ENCODE peak calls at places on chromosomes 7 and 10, in four cellular contexts. B, D, W and N are unnamed samples. For H3K4me1, the result is how much of the 10 kb centered on the place peaks cover.

GRCh38 chr7:67616517-67616916 is 619.9 kb downstream of the TYW1 start:
- DNase-seq in B (no peak), D (no peak), W (no peak), N (no peak)

GRCh38 chr10:35058134-35058533 is 32.0 kb downstream of the CUL2 start:
- DNase-seq in B (no peak), D (no peak), W (no peak), N (no peak)

GRCh38 chr10:116465541-116465940 is 37.9 kb downstream of the PNLIPRP3 start:
- DNase-seq in B (no peak), D (no peak), W (no peak), N (no peak)

GRCh38 chr7:128284102-128284501 is 43.0 kb downstream of the LEP start:
- DNase-seq in B (no peak), D (no peak), W (no peak), N (no peak)

GRCh38 chr10:10403762-10404161 is 613.9 kb upstream of the CELF2 start:
- DNase-seq in B (no peak), D (no peak), W (no peak), N (no peak)

GRCh38 chr10:35898722-35899485 is 256.8 kb upstream of the FZD8 start:
- DNase-seq in B (peak), D (no peak), W (no peak), N (no peak)

GRCh38 chr7:128215281-128215680 is 25.8 kb upstream of the LEP start:
- DNase-seq in B (no peak), D (no peak), W (no peak), N (no peak)

GRCh38 chr10:5271526-5271925 is 74.9 kb downstream of the AKR1C4 start:
- DNase-seq in B (no peak), D (no peak), W (no peak), N (no peak)

GRCh38 chr10:4450981-4451501 is 375.0 kb upstream of the AKR1E2 start:
- DNase-seq in B (no peak), D (no peak), W (no peak), N (no peak)

GRCh38 chr10:4980793-4981192 is 17.6 kb downstream of the AKR1C1 start:
- DNase-seq in B (no peak), D (no peak), W (no peak), N (no peak)

DNA sequence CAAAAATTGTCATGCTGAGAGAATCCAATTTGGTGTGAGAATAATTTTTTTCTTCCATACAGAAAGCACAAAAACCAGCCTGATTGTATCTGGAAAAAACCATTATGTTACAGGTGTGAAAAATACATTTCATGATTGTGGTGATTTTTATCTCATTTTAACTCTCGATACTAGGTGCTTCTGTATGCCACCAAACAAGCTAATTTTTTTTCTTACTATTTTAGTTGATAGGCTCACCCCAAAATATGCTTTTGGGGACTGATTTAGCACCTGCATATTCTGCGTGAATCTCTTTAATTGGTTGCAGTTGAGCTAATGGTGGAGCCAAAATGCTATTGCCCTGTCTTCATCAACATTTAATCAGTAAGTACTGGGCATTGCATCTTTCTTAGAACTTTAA is 1.9 kb downstream of the DMTF1 start:
- DNase-seq in B (no peak), D (no peak), W (no peak), N (no peak)
- H3K4me1 ChIP-seq in B (under half), D (under half), W (under half), N (under half)

DNA sequence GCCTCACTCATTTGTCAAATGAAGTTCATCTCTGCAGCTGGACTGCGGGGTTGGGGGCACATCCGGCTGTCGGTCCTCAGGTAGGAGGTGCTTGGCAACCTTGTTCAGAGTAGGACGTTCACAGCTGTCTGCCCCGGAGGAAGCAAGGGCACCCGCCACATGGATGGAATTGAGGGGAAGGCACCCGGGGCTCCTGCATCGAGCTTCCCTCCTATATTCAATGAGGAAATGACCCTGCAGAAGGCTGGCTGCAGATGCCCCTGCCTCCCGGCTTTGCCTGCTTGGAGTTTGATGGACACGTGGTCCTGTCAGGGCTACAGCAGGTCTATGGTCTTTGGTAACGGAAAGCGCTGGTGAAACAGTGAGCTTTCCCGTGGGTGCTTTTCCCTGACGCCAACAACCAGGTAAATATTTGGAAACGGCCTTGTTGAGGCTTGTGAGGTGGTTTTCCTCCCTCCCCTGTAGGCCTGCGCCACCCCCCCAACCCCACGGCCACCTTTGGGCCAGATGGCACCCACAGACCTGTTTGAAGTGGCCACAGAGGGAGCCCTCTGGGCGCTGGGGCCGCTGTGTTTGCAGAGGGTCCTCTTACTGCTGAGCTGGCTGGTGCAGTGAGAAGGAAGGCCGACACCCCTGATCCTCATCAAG is 32.9 kb downstream of the HTRA1 start:
- DNase-seq in B (no peak), D (no peak), W (no peak), N (no peak)
- H3K27ac ChIP-seq in B (no peak), D (peak), W (no peak), N (no peak)

GRCh38 chr10:72328829-72329204 is 25.9 kb downstream of the DNAJB12 start:
- DNase-seq in B (no peak), D (no peak), W (no peak), N (no peak)
- H3K4me1 ChIP-seq in B (under half), D (under half), W (half or more), N (half or more)

DNA sequence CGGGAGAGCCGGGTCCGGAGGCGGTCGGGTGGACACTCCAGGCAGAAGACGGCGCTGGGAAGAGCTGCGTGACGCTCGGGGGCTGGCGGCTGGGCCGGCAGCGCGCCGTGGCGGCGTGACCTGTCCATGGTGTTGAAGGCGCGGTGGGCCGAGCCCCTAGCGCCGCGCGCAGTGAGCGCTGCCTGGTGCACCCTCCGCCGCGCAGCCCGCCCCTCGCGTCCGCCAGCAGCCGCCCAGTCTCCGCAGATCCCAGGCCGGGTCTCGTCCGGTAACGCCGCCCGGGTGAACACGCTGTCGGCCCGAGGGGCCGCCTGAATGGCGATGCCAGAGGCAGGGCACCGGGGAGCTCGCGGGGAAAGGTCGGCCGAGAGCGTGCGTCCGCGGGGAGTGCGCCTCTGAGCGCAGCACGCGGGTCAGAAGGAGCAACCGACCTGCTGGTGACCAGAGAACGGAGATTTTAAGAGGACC is 657 bp upstream of the TMEM178B start:
- DNase-seq in B (peak), D (peak), W (no peak), N (peak)
- H3K27ac ChIP-seq in B (no peak), D (no peak), W (no peak), N (no peak)

GRCh38 chr10:93468532-93469213 is 13.5 kb downstream of the MYOF start:
- DNase-seq in B (no peak), D (peak), W (no peak), N (no peak)
- H3K4me1 ChIP-seq in B (under half), D (under half), W (under half), N (half or more)

DNA sequence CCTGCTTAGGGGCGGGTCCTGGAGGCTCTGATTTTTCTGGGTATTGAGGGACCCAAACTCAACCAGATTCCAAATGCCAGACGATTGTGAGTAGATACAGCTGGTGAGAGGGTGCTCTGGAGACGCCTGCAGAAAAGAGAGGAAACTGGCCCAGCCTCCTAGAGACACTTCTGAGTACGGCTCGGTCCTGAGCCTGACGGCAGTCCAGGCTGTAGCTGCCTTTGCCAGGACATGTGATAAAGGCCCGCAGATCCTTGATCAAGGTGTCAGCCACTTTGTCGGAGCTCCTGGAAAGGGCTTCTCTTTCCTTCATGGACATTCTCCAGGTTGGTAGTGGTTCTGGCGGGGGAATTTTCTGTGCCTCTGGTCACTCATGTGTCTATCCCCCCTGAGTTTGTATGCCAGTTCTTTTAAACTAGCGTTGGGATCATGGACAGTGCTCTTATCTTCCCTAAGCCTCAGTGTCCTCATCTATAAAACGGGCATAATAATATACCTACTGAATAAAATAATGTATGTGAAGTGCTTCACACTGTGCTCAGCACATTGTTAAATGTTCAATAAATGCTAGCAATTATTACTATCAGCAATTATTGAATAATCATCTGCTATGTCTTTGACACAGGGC is 42.4 kb upstream of the BTRC start:
- DNase-seq in B (no peak), D (no peak), W (no peak), N (no peak)
- H3K27ac ChIP-seq in B (peak), D (no peak), W (no peak), N (peak)

GRCh38 chr10:70934701-70935100 is 46.3 kb upstream of the PCBD1 start:
- DNase-seq in B (no peak), D (no peak), W (no peak), N (no peak)

GRCh38 chr10:70935125-70935625 is 46.8 kb upstream of the PCBD1 start:
- DNase-seq in B (no peak), D (no peak), W (no peak), N (no peak)

GRCh38 chr10:70936111-70936510 is 47.7 kb upstream of the PCBD1 start:
- DNase-seq in B (no peak), D (no peak), W (no peak), N (no peak)

GRCh38 chr10:70937661-70938060 is 49.3 kb upstream of the PCBD1 start:
- DNase-seq in B (no peak), D (no peak), W (no peak), N (no peak)

DNA sequence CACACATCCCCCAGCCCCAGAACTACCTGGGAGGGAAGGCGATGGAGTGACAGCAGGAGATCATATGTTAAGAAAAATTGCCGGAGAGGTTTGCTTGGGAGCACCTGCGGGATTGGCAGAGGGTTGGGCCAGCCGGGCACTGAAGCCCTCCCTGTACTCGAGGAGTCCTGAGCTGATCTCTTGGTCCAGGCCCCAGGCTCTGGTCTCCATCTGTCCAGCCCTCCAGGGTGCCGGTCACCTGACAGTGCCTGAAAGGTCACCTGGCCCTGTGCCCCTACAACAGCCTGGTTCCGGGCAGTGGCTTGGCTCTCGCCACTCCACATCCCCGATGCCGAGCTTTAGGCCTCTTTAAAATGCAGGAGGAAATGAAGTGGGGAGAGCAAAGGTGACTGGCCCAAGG is 47.3 kb upstream of the PCBD1 start:
- DNase-seq in B (no peak), D (no peak), W (no peak), N (no peak)
- H3K4me1 ChIP-seq in B (under half), D (under half), W (under half), N (under half)

GRCh38 chr10:89352039-89352597 is 24.3 kb downstream of the IFIT3 start:
- DNase-seq in B (peak), D (peak), W (no peak), N (no peak)
- H3K27ac ChIP-seq in B (peak), D (peak), W (no peak), N (peak)

GRCh38 chr10:31345886-31346285 is 26.9 kb downstream of the ZEB1 start:
- DNase-seq in B (no peak), D (no peak), W (no peak), N (no peak)

GRCh38 chr10:31340343-31340742 is 21.3 kb downstream of the ZEB1 start:
- DNase-seq in B (no peak), D (no peak), W (no peak), N (no peak)

GRCh38 chr10:31343009-31343408 is 24.0 kb downstream of the ZEB1 start:
- DNase-seq in B (no peak), D (no peak), W (no peak), N (no peak)

GRCh38 chr10:31341552-31341951 is 22.5 kb downstream of the ZEB1 start:
- DNase-seq in B (no peak), D (no peak), W (no peak), N (no peak)

DNA sequence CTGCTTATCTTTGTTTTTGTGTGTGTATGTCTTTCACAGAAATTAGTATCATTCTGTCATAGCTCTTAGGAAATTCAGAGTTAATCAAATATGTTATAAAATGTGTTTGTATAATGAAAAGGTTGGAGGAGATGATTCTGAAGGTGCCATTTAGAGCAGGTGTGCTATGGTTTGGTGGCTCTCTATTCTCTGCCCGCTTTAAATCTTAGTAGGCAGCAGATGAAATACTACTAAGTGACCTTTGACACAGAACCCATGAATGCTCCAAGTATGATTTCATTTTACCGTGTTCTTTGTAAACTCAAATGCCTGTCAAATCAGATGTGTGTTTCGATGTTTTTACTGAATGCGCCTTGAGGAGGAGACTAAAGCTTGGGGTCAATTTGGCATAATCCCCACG is 24.5 kb downstream of the ZEB1 start:
- DNase-seq in B (no peak), D (no peak), W (no peak), N (no peak)
- H3K4me1 ChIP-seq in B (under half), D (under half), W (half or more), N (under half)